ENCODE peak calls at places on chromosome 10, in eight cellular contexts. D is adipocyte; J is right lobe of liver; E is neural progenitor cell; Y is gastrocnemius medialis; L is AG04450; W is CD4-positive, CD25-positive, alpha-beta regulatory T cell; Z is lower lobe of right lung. T is an unnamed sample.

GRCh38 chr10:91987397-91988037 is 63.9 kb downstream of the BTAF1 start:
- DNase-seq in D (no peak), J (no peak), E (no peak), Y (no peak), L (no peak), W (no peak), Z (no peak), T (no peak)

GRCh38 chr10:126147866-126148578 is 240.3 kb downstream of the ADAM12 start:
- DNase-seq in D (peak; percentile 67), J (no peak), E (peak; percentile 79), Y (no peak), L (no peak), W (no peak), Z (no peak), T (no peak)

GRCh38 chr10:110214380-110214826 is 7.0 kb downstream of the MXI1 start:
- DNase-seq in D (no peak), J (no peak), E (no peak), Y (no peak), L (peak; percentile 23), W (no peak), Z (no peak), T (no peak)

GRCh38 chr10:71124921-71125748 is 87.2 kb upstream of the UNC5B start:
- DNase-seq in D (no peak), J (no peak), E (no peak), Y (peak; percentile 23), L (no peak), W (no peak), Z (no peak), T (no peak)

GRCh38 chr10:9010093-9010492 is 955.6 kb downstream of the GATA3 start:
- DNase-seq in D (no peak), J (no peak), E (no peak), Y (no peak), L (no peak), W (peak; percentile 76), Z (no peak), T (peak; percentile 76)

GRCh38 chr10:97311106-97311615 is 7.9 kb upstream of the FRAT1 start:
- DNase-seq in D (no peak), J (no peak), E (no peak), Y (no peak), L (no peak), W (no peak), Z (no peak), T (no peak)

GRCh38 chr10:17074548-17074860 is 55.1 kb downstream of the CUBN start:
- DNase-seq in D (no peak), J (no peak), E (no peak), Y (no peak), L (no peak), W (no peak), Z (no peak), T (no peak)

GRCh38 chr10:79404231-79404609 is 41.2 kb downstream of the ZCCHC24 start:
- DNase-seq in D (peak; percentile 94), J (peak; percentile 51), E (peak; percentile 45), Y (no peak), L (peak; percentile 42), W (no peak), Z (peak; percentile 50), T (no peak)

GRCh38 chr10:49403363-49403762 is 7.5 kb upstream of the DRGX start:
- DNase-seq in D (no peak), J (no peak), E (no peak), Y (no peak), L (no peak), W (no peak), Z (no peak), T (no peak)

GRCh38 chr10:22986771-22987542 is 59.1 kb downstream of the ARMC3 start:
- DNase-seq in D (peak; percentile 70), J (no peak), E (peak; percentile 28), Y (no peak), L (peak; percentile 1), W (no peak), Z (no peak), T (peak; percentile 17)

GRCh38 chr10:62626817-62627216 is 177.7 kb upstream of the ADO start:
- DNase-seq in D (peak; percentile 33), J (no peak), E (no peak), Y (no peak), L (no peak), W (no peak), Z (no peak), T (no peak)

GRCh38 chr10:28243923-28244322 is 58.9 kb downstream of the MPP7 start:
- DNase-seq in D (no peak), J (no peak), E (no peak), Y (no peak), L (no peak), W (no peak), Z (no peak), T (no peak)

GRCh38 chr10:2978111-2978510 is 89.2 kb upstream of the PFKP start:
- DNase-seq in D (peak; percentile 81), J (no peak), E (peak; percentile 74), Y (no peak), L (no peak), W (peak; percentile 11), Z (no peak), T (peak; percentile 1)

GRCh38 chr10:8444630-8445029 is 390.1 kb downstream of the GATA3 start:
- DNase-seq in D (no peak), J (no peak), E (peak; percentile 65), Y (no peak), L (no peak), W (peak; percentile 22), Z (no peak), T (peak; percentile 20)

GRCh38 chr10:13613519-13613918 is 26.8 kb downstream of the PRPF18 start:
- DNase-seq in D (peak; percentile 64), J (no peak), E (peak; percentile 68), Y (no peak), L (no peak), W (no peak), Z (no peak), T (no peak)

GRCh38 chr10:32744321-32744720 is 213.7 kb downstream of the ITGB1 start:
- DNase-seq in D (no peak), J (no peak), E (no peak), Y (no peak), L (no peak), W (no peak), Z (no peak), T (no peak)

GRCh38 chr10:13674645-13675588 is 88.2 kb downstream of the PRPF18 start:
- DNase-seq in D (no peak), J (no peak), E (no peak), Y (no peak), L (no peak), W (no peak), Z (no peak), T (no peak)

GRCh38 chr10:86755454-86755739 is 1.0 kb upstream of the BMPR1A start:
- DNase-seq in D (no peak), J (no peak), E (no peak), Y (no peak), L (no peak), W (no peak), Z (no peak), T (no peak)

GRCh38 chr10:95437669-95438068 is 123.5 kb downstream of the SORBS1 start:
- DNase-seq in D (no peak), J (no peak), E (no peak), Y (no peak), L (no peak), W (no peak), Z (no peak), T (no peak)

GRCh38 chr10:17368708-17369272 is 85.6 kb downstream of the ST8SIA6 start:
- DNase-seq in D (no peak), J (no peak), E (no peak), Y (no peak), L (no peak), W (no peak), Z (no peak), T (no peak)

GRCh38 chr10:43066481-43066880 is 10.4 kb upstream of the RET start:
- DNase-seq in D (no peak), J (no peak), E (no peak), Y (no peak), L (no peak), W (no peak), Z (no peak), T (no peak)

GRCh38 chr10:131021967-131022366 is 289.6 kb downstream of the TCERG1L start:
- DNase-seq in D (no peak), J (no peak), E (no peak), Y (no peak), L (no peak), W (no peak), Z (no peak), T (no peak)

GRCh38 chr10:131024259-131025131 is 287.0 kb downstream of the TCERG1L start:
- DNase-seq in D (no peak), J (no peak), E (no peak), Y (no peak), L (no peak), W (no peak), Z (no peak), T (no peak)

GRCh38 chr10:131022369-131022768 is 289.2 kb downstream of the TCERG1L start:
- DNase-seq in D (no peak), J (no peak), E (no peak), Y (no peak), L (no peak), W (no peak), Z (no peak), T (no peak)

GRCh38 chr10:131021246-131021895 is 290.1 kb downstream of the TCERG1L start:
- DNase-seq in D (no peak), J (no peak), E (no peak), Y (no peak), L (no peak), W (no peak), Z (no peak), T (no peak)

DNA sequence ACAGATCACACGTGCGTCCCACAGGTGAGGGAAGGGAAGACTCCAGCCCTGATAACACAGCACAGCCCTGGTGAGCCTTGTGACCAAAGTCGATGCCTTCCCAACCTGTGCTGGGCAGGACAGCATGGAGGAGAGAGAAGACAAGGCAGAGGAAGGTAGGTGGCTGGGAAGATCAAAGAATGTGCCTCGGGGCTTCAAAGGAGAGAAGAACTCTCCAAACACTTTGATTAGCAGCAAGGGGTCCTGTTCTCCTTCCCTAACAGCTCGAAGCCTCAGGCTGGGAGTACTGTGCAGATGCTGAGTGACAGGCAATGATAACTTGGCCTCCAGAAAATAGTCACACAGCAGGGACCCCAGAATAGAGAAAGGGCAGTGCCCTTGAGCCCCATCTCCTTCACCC is 288.5 kb downstream of the TCERG1L start:
- DNase-seq in D (no peak), J (no peak), E (no peak), Y (no peak), L (no peak), W (no peak), Z (no peak), T (no peak)
- H3K4me3 ChIP-seq in D (no peak overlapping the region), J (no peak overlapping the region), E (no peak overlapping the region), Y (no peak overlapping the region), L (no peak overlapping the region), W (no peak overlapping the region), Z (no peak overlapping the region), T (no peak overlapping the region)

GRCh38 chr10:106268000-106268399 is 896.5 kb downstream of the SORCS1 start:
- DNase-seq in D (no peak), J (no peak), E (no peak), Y (no peak), L (no peak), W (no peak), Z (no peak), T (no peak)
- H3K9me3 ChIP-seq in D (no peaks in the 10 kb centered on the region), J (no peaks in the 10 kb centered on the region), E (no peaks in the 10 kb centered on the region), Y (no peaks in the 10 kb centered on the region), L (peaks cover 12% of the 10 kb centered on the region), W (no peaks in the 10 kb centered on the region), Z (no peaks in the 10 kb centered on the region), T (no peaks in the 10 kb centered on the region)

GRCh38 chr10:99235872-99236626 is 397 bp upstream of the HPSE2 start:
- DNase-seq in D (no peak), J (no peak), E (peak; percentile 68), Y (no peak), L (no peak), W (no peak), Z (no peak), T (no peak)
- H3K27me3 ChIP-seq in D (peaks cover 44% of the 10 kb centered on the region), J (peaks cover 38% of the 10 kb centered on the region), E (peaks cover 98% of the 10 kb centered on the region), Y (peaks cover 79% of the 10 kb centered on the region), L (peaks cover 61% of the 10 kb centered on the region), W (peaks cover 40% of the 10 kb centered on the region), Z (peaks cover 81% of the 10 kb centered on the region), T (peaks cover 10% of the 10 kb centered on the region)

GRCh38 chr10:58336242-58336641 is 1.4 kb downstream of the UBE2D1 start:
- DNase-seq in D (no peak), J (no peak), E (no peak), Y (no peak), L (no peak), W (no peak), Z (no peak), T (no peak)
- H3K4me3 ChIP-seq in D (peak overlapping the region; percentile 95), J (no peak overlapping the region), E (peak overlapping the region; percentile 91), Y (peak overlapping the region; percentile 78), L (peak overlapping the region; percentile 77), W (peak overlapping the region; percentile 79), Z (peak overlapping the region; percentile 80), T (no peak overlapping the region)